ENCODE peak calls at places on chromosomes 7 and 10, in nine cellular contexts. F is mucosa of descending colon; H is PC-9; N is PC-3; M is HepG2; W is CD4-positive, alpha-beta T cell; Q is breast epithelium; J is endodermal cell; P is psoas muscle. G is an unnamed sample.

GRCh38 chr10:45443101-45444009 is 69.3 kb downstream of the ALOX5 start:
- DNase-seq in F (no peak), H (no peak), N (no peak), M (no peak), W (no peak), Q (no peak), J (peak), P (no peak), G (no peak)

GRCh38 chr10:108545921-108546320 is 1377.4 kb downstream of the XPNPEP1 start:
- DNase-seq in F (no peak), H (no peak), N (no peak), M (no peak), W (no peak), Q (no peak), J (peak), P (no peak), G (no peak)

GRCh38 chr7:123674399-123675091 is 18.9 kb downstream of the LMOD2 start:
- DNase-seq in F (no peak), H (no peak), N (no peak), M (no peak), W (no peak), Q (no peak), J (no peak), P (no peak), G (peak)

GRCh38 chr10:132698211-132698751 is 87.7 kb downstream of the NKX6-2 start:
- DNase-seq in F (peak), H (no peak), N (no peak), M (no peak), W (no peak), Q (no peak), J (peak), P (peak), G (no peak)

GRCh38 chr10:6995339-6995738 is 415.3 kb upstream of the PRKCQ start:
- DNase-seq in F (no peak), H (no peak), N (no peak), M (no peak), W (no peak), Q (no peak), J (no peak), P (no peak), G (no peak)

GRCh38 chr7:136412952-136413351 is 435.8 kb upstream of the MTPN start:
- DNase-seq in F (no peak), H (no peak), N (no peak), M (no peak), W (no peak), Q (no peak), J (no peak), P (no peak), G (no peak)

GRCh38 chr10:121527690-121528089 is 70.6 kb downstream of the FGFR2 start:
- DNase-seq in F (no peak), H (no peak), N (no peak), M (no peak), W (no peak), Q (no peak), J (peak), P (no peak), G (no peak)

GRCh38 chr7:157955383-157955999 is 618.7 kb downstream of the DNAJB6 start:
- DNase-seq in F (no peak), H (no peak), N (peak), M (no peak), W (no peak), Q (no peak), J (peak), P (no peak), G (no peak)

GRCh38 chr10:91201213-91201996 is 19.1 kb upstream of the PCGF5 start:
- DNase-seq in F (no peak), H (no peak), N (no peak), M (no peak), W (no peak), Q (no peak), J (no peak), P (no peak), G (no peak)

GRCh38 chr7:140304071-140304799 is 94.1 kb downstream of the SLC37A3 start:
- DNase-seq in F (no peak), H (no peak), N (peak), M (peak), W (peak), Q (no peak), J (no peak), P (no peak), G (no peak)

DNA sequence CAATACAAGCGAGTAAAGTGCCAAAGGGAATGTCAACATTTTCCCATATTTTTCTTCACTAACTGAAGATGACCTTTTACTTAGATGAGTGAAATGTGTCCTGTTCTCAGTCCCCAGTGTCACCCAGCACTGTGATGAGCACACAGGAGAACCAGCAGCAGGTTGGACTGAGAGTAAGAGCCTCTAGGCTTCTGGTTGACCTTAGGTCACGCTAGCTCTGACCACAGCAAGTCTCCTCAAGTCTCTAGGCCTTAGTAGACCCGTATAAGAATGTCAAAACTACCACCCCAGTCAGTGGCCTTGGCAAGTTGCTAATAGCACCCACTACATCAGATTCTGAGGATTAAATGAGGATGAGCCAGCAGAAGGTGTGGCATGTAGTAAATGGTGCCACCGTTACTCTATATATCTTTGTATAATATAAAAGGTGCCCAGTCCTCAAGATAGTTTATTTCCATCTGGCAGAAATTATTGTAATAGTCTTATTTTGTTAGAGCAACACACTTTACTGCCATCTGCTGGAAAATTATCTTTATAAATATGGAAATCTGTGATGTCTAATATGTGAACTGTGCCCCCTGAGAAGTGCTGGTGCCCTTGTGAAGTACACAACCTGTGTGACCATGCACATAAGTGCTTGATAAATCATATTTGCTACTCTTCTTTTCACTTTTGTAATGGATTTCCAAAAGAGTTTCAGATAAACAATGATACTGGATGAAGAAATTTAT is 75.7 kb downstream of the SPAG6 start:
- DNase-seq in F (no peak), H (no peak), N (peak), M (no peak), W (no peak), Q (no peak), J (no peak), P (no peak), G (peak)
- TF ChIP-seq CTCF in F (no peak), H (peak), N (peak), M (no peak), W (peak), Q (no peak), J (no peak), P (peak), G (no peak)

GRCh38 chr10:124706876-124707516 is 37.2 kb downstream of the FAM53B start:
- DNase-seq in F (no peak), H (no peak), N (no peak), M (no peak), W (no peak), Q (no peak), J (no peak), P (no peak), G (no peak)

GRCh38 chr10:124706462-124706857 is 37.7 kb downstream of the FAM53B start:
- DNase-seq in F (peak), H (no peak), N (no peak), M (no peak), W (no peak), Q (no peak), J (no peak), P (no peak), G (no peak)

GRCh38 chr10:124705021-124705740 is 39.0 kb downstream of the FAM53B start:
- DNase-seq in F (peak), H (no peak), N (no peak), M (no peak), W (no peak), Q (no peak), J (no peak), P (peak), G (no peak)

GRCh38 chr10:124704428-124704805 is 39.8 kb downstream of the FAM53B start:
- DNase-seq in F (no peak), H (no peak), N (no peak), M (no peak), W (no peak), Q (no peak), J (no peak), P (no peak), G (no peak)

GRCh38 chr10:124705817-124706461 is 38.2 kb downstream of the FAM53B start:
- DNase-seq in F (no peak), H (no peak), N (no peak), M (no peak), W (no peak), Q (no peak), J (no peak), P (peak), G (no peak)
- TF ChIP-seq CTCF in F (no peak), H (no peak), N (no peak), M (no peak), W (no peak), Q (no peak), J (no peak), P (peak), G (no peak)

DNA sequence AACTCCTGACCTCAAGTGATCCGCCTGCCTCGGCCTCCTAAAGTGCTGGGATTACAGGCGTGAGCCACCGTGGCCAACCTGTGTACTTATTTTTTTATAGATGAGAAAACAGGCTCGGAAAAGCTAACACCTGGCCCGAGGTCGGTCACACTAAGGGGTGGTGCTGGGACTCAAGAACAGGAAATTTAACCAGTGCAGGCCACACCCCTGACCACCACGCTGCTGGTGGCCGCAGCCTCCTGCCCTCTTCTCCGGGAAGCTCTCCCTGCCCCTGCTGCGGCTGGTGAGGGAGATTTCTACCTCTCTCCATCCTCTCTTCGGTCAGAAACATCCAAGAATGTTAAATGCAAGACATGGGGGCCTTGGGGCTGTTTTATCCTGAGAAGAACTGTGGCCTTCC is 63.2 kb downstream of the TNRC18 start:
- DNase-seq in F (no peak), H (no peak), N (no peak), M (no peak), W (no peak), Q (no peak), J (peak), P (no peak), G (no peak)
- TF ChIP-seq CTCF in F (no peak), H (no peak), N (no peak), M (no peak), W (no peak), Q (no peak), J (no peak), P (no peak), G (no peak)

GRCh38 chr10:61902448-61903183 is 1.1 kb downstream of the ARID5B start:
- DNase-seq in F (peak), H (peak), N (peak), M (peak), W (peak), Q (peak), J (peak), P (no peak), G (peak)
- TF ChIP-seq CTCF in F (no peak), H (peak), N (peak), M (peak), W (no peak), Q (no peak), J (no peak), P (no peak), G (no peak)

GRCh38 chr10:34522542-34522941 is 292.6 kb downstream of the PARD3 start:
- DNase-seq in F (no peak), H (no peak), N (peak), M (no peak), W (no peak), Q (no peak), J (no peak), P (no peak), G (peak)

GRCh38 chr10:34526186-34526585 is 288.9 kb downstream of the PARD3 start:
- DNase-seq in F (no peak), H (no peak), N (peak), M (no peak), W (no peak), Q (no peak), J (no peak), P (no peak), G (peak)

GRCh38 chr10:34523017-34523767 is 291.9 kb downstream of the PARD3 start:
- DNase-seq in F (no peak), H (no peak), N (peak), M (no peak), W (no peak), Q (no peak), J (no peak), P (no peak), G (peak)

GRCh38 chr10:34526758-34527730 is 288.1 kb downstream of the PARD3 start:
- DNase-seq in F (no peak), H (peak), N (peak), M (no peak), W (no peak), Q (no peak), J (peak), P (no peak), G (peak)

DNA sequence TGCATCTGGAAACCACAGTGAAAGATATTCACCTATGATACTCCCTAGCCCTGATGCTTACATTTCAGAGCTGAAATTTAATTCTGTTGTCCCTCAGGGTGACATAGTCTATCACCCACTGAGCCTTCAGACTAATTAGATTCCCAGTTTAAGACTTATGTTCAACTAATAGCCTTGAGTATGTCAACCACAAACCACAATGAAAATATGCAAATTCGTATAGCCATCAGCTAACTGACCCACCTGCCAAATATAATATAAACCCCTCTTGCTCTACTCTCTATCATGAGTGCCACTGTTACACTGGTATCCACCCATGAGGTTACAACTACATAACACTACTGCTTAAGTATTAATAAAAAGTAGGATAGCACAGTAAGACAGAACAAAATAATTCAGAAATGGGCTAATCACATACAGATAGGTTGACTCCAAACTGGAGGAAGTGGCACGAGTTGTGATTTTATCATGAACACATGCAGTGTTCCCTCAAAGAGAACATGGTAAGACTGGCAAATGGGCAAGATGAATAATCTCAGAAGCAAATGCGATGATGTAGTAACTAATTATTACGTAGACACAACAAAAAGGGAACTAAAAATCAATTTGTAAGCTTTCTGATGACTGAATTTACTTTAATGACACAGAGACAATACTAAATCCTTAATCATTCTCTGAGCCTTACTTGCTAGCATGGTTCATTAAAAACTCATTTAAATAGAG is 290.6 kb downstream of the PARD3 start:
- DNase-seq in F (no peak), H (no peak), N (no peak), M (no peak), W (no peak), Q (no peak), J (no peak), P (no peak), G (no peak)
- TF ChIP-seq CTCF in F (no peak), H (no peak), N (no peak), M (no peak), W (no peak), Q (no peak), J (no peak), P (no peak), G (no peak)

GRCh38 chr7:50335230-50335794 is 30.8 kb downstream of the IKZF1 start:
- DNase-seq in F (no peak), H (no peak), N (no peak), M (no peak), W (no peak), Q (no peak), J (no peak), P (no peak), G (no peak)

GRCh38 chr7:50336909-50337703 is 32.6 kb downstream of the IKZF1 start:
- DNase-seq in F (no peak), H (no peak), N (no peak), M (no peak), W (no peak), Q (no peak), J (peak), P (no peak), G (no peak)

GRCh38 chr7:50333266-50333665 is 28.8 kb downstream of the IKZF1 start:
- DNase-seq in F (no peak), H (no peak), N (no peak), M (no peak), W (no peak), Q (no peak), J (peak), P (no peak), G (no peak)

GRCh38 chr7:50334341-50334994 is 30.0 kb downstream of the IKZF1 start:
- DNase-seq in F (no peak), H (no peak), N (no peak), M (no peak), W (no peak), Q (no peak), J (no peak), P (no peak), G (no peak)

GRCh38 chr7:50335795-50336754 is 31.6 kb downstream of the IKZF1 start:
- DNase-seq in F (peak), H (no peak), N (no peak), M (no peak), W (peak), Q (no peak), J (peak), P (peak), G (peak)
- TF ChIP-seq CTCF in F (no peak), H (no peak), N (no peak), M (no peak), W (no peak), Q (no peak), J (no peak), P (no peak), G (no peak)

DNA sequence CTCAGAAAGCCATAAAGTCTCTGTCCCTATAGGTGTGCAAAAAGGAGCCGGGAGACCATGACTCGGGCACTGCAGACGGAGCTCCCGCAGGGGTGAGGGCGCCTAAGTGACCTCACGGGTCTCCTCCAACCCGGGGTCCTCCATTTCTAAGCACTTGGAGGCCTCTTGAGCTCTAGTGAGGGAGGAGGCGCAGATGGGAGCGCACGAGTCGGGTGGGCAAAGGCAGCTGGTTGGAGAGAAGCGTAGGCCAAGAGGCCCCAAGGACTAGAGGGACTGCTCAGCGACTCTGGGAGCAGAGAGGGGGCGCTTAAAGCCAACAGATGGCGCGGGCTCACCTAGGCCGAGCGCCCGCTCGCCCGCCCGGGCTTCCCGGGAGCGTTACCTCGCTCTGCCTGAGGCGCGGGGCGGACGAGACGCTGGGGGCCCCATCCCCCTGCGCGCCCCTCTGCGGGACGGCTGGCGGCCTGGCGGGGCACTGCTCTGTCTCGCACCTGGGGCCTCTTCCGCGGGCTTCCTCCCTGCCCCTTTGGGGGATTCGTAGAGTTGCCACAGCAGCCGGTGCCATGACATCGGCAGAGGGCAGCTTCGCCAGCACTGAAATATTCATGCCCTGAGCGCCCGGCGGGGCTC is 521 bp upstream of the CDH23 start:
- DNase-seq in F (peak), H (peak), N (no peak), M (no peak), W (no peak), Q (no peak), J (peak), P (peak), G (no peak)
- TF ChIP-seq CTCF in F (no peak), H (peak), N (no peak), M (peak), W (no peak), Q (no peak), J (peak), P (peak), G (no peak)

DNA sequence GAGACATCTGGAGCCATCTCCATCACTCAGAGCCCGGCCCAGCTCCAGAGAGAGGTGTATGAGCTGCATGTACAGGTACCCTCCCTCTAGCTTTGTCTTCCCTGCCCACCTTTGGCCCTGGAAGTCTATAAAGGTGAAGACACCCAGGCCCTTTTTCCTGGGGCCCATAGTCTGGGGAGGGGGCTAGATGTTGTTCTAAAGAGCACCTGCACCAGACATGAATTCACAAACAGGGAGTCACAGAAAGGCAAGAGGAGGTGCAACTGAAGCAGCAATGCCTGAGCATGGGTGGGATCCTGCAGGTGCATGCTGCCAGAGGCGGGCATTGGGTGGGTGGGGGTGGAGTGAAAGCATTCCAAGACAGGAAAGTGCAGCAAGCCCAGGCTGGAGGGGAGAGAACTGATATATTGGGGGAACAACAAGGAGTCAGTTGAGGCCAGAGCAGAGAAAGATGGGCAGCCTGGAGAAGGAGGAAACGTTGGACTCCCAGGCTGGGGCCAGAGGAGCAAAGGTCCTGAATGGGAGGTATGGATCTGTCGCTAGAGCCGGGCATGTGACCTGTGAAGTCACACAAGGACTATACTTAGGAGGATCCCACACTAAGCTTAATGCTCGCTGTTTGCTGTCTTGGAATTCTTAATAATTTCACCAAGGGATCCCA is 11.6 kb downstream of the CDHR1 start:
- DNase-seq in F (no peak), H (no peak), N (no peak), M (no peak), W (no peak), Q (no peak), J (peak), P (no peak), G (no peak)
- TF ChIP-seq CTCF in F (no peak), H (peak), N (peak), M (no peak), W (no peak), Q (no peak), J (no peak), P (no peak), G (no peak)